ENCODE peak calls at places on chromosomes 5 and 9, in seven cellular contexts. W, C, V, O, H, A and S are unnamed samples.

GRCh38 chr5:66232701-66233100 is 88.6 kb downstream of the SREK1 start:
- DNase-seq in C (peak; percentile 20), W (no peak), A (no peak), V (no peak), H (peak; percentile 52), O (no peak), S (no peak)

GRCh38 chr5:176743828-176744583 is 66.4 kb upstream of the UNC5A start:
- DNase-seq in V (no peak), C (no peak), A (no peak), H (no peak), O (no peak), W (no peak), S (no peak)

GRCh38 chr9:90100014-90100413 is 495.2 kb downstream of the GADD45G start:
- DNase-seq in C (no peak), A (no peak), O (peak; percentile 21), H (no peak), W (no peak), V (no peak), S (no peak)

GRCh38 chr5:173265433-173265832 is 30.4 kb upstream of the NKX2-5 start:
- DNase-seq in C (no peak), W (no peak), V (peak; percentile 12), O (no peak), A (no peak), H (peak; percentile 89), S (no peak)

GRCh38 chr9:127049044-127049443 is 73.4 kb downstream of the ANGPTL2 start:
- DNase-seq in A (peak; percentile 10), H (no peak), W (peak; percentile 42), C (peak; percentile 98), O (peak; percentile 89), V (no peak), S (peak; percentile 18)

GRCh38 chr9:93908591-93909241 is 46.4 kb downstream of the BARX1 start:
- DNase-seq in O (no peak), H (no peak), C (no peak), A (no peak), W (no peak), V (no peak), S (no peak)

GRCh38 chr5:55110156-55110680 is 7.8 kb downstream of the GZMA start:
- DNase-seq in A (no peak), V (no peak), O (no peak), H (no peak), C (no peak), W (no peak), S (no peak)

GRCh38 chr5:23412011-23412410 is 95.4 kb upstream of the PRDM9 start:
- DNase-seq in C (peak; percentile 13), V (no peak), H (no peak), A (no peak), W (no peak), O (no peak), S (no peak)

GRCh38 chr9:18393340-18394130 is 80.4 kb upstream of the ADAMTSL1 start:
- DNase-seq in H (peak; percentile 34), O (peak; percentile 92), C (peak; percentile 98), A (no peak), V (peak; percentile 1), W (peak; percentile 74), S (no peak)

GRCh38 chr5:25489834-25490538 is 845.2 kb upstream of the CDH10 start:
- DNase-seq in O (peak; percentile 0), C (peak; percentile 3), V (peak; percentile 31), H (no peak), A (no peak), W (no peak), S (no peak)

DNA sequence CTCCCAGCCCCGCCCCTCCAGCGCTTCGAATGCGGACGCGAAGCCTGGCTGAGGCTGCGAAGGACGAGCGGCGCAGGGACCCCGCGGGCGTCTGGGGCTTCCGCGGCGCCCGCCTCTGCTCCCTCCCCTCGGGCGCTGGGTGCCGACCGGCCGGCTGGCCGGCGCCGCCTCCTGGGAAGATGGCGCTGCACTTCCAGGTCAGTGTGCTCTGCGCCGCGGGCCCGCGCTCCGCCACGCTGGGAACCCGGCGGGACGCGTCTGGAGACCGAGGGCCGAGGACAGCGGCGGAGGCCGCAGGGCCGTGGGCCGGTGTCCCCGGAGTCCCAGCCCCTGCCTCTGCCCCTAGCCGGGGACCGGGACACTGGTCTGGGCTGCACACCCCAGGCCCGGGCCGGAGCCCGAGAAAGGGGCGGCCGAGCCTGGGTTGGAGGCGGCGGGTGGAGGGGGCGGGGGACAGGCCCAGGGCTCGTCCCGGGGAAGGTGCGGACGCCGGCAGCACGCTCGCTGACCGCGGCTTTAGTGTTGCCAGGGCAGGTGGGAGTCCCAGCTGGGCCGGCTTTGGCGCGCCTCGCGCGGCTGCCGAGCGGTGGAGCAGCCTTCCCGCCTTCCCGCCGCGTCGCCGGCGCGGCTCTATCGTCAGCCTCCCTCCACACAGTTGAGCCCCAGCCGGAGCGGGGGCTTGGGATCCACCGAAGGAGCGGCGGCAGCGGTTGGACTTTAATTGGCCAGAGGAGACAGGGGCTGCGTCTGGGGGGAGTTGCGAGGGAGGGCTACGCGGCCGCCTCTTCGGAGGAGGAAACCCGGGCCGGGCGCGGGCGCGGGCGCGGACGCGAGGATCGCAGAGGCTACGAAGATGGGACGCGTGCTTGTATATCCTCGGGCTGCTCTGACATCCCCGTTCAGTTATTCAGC is at the start of gene RANBP17:
- DNase-seq in H (peak; percentile 89), O (peak; percentile 67), W (peak; percentile 68), V (no peak), A (no peak), C (peak; percentile 77), S (peak; percentile 70)
- TF ChIP-seq CTCF in H (no peak), O (no peak), W (no peak), V (no peak), A (no peak), C (no peak), S (no peak)

GRCh38 chr9:120715331-120715924 is 1.2 kb upstream of the MEGF9 start:
- DNase-seq in H (no peak), O (peak; percentile 73), A (no peak), V (no peak), C (peak; percentile 59), W (peak; percentile 42), S (no peak)

GRCh38 chr9:120712539-120713031 is 1.7 kb downstream of the MEGF9 start:
- DNase-seq in H (no peak), O (no peak), W (no peak), A (no peak), V (no peak), C (no peak), S (no peak)

GRCh38 chr9:120713257-120714087 is 798 bp downstream of the MEGF9 start:
- DNase-seq in H (no peak), W (peak; percentile 28), V (no peak), C (no peak), A (no peak), O (no peak), S (no peak)

GRCh38 chr9:120714846-120715231 is 569 bp upstream of the MEGF9 start:
- DNase-seq in H (no peak), C (no peak), V (no peak), O (no peak), A (no peak), W (no peak), S (no peak)

DNA sequence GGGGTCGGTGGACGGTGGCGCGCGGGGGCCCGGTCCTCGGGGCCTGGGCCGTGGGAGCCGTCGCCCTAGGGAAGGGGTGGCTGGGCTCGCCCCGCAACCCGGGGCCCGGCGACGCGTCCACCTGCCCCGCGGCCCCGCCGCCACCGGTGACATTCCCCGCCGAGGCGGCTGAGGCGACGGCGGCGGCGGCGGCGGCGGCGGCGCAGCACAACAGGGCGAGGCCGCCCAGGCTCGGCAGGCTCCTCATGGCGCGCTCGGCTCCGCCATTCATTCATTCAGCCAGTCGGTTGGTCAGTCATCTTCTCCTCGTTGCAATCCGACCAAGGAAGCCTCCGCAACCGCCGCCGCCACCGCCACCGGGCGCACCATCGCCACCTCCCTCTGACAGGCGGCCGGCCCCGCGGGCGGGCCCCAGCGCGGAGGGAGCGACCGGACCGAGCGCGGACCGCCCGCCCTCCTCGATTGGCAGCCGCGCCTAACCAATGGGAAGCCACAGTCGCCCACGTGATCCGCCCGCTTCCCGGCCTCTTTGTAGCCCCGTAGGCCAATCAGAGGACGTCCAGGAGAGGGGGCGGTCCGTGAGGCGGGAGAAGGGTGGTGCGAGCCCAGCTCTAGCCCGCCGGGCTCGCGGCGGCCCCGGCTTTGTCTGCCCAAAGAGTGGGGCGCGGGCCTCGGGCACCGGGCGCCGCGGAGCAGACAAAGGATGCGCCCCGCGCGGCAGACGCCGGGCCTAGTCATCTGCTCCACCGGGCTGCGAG is at the start of gene MEGF9:
- DNase-seq in A (peak; percentile 90), O (peak; percentile 97), H (peak; percentile 99), V (peak; percentile 92), C (peak; percentile 98), W (peak; percentile 98), S (peak; percentile 96)
- TF ChIP-seq CTCF in A (no peak), O (no peak), H (no peak), V (no peak), C (no peak), W (no peak), S (no peak)

GRCh38 chr5:90615355-90615754 is 56.8 kb downstream of the ADGRV1 start:
- DNase-seq in A (no peak), O (no peak), C (no peak), V (no peak), W (no peak), H (no peak), S (no peak)
- TF ChIP-seq CTCF in A (no peak), O (no peak), C (no peak), V (no peak), W (no peak), H (no peak), S (no peak)

DNA sequence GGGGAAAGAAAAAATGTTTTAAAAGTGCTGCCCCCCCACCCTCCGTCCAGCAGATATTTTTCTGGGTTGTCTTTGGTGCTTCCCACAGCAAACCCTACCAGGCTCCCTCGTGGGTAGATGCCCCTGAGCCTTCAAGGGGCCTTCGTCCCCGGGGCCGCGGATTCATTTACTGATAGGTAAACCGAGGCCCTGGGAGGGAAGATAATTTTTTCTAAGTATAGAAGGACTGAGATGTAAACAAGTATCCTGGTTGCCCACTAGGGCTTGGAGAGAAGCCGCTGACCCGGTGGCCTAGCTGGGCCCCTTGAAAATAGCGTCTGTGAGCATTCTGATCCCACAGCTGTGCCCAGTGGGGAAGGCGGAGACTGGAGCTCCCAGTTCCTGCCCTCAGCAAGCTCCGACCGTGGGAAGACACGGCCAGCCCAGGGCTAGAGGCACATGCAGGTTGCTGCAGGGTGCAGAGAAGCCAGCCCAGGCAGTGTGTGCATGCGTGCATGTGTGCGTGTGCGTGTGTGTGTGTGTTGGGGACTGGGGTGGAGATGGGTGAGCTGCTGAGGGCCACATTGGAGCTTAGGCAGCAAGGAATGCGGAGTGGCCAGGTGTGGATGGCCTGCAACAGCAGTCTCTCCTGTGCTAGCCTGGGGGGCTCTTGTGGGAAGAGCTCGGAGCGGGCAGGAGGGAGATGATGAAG is 5.9 kb upstream of the RXRA start:
- DNase-seq in A (no peak), V (no peak), H (no peak), W (peak; percentile 6), O (no peak), C (no peak), S (no peak)
- TF ChIP-seq CTCF in A (no peak), V (no peak), H (no peak), W (no peak), O (no peak), C (no peak), S (no peak)

DNA sequence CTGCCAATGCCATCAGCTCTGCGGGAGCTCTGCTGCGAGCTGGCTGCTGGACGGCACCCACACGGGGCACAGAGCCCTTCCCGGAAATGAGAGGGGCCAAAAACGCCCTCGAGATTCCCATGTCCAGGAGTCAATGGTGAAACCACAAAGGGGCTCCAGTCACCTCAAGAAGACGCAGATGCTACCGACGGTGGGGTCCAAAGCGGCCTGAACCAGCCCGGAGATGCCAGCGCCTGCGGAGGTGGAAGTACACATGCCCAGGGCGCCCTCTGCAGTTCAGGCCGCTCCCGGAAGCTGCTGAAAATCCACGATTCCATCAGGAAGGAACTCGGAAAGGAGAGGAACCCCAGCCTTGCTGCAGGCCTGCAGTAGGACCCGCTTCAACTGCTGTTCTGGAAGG is 82.4 kb upstream of the SELENOP start:
- DNase-seq in V (no peak), H (no peak), W (no peak), A (no peak), O (peak; percentile 4), C (peak; percentile 19), S (no peak)
- TF ChIP-seq CTCF in V (peak; percentile 76), H (peak; percentile 47), W (no peak), A (no peak), O (no peak), C (peak; percentile 50), S (peak; percentile 29)

GRCh38 chr9:316382-316965 is 101.8 kb downstream of the DOCK8 start:
- DNase-seq in O (no peak), H (no peak), C (no peak), V (no peak), W (no peak), A (no peak), S (no peak)
- TF ChIP-seq CTCF in O (no peak), H (no peak), C (no peak), V (no peak), W (no peak), A (no peak), S (no peak)